ENCODE peak calls at places on chromosomes 16 and 17, in four cellular contexts. Q, W, X and R are unnamed samples.

GRCh38 chr17:72614871-72615626 is 477.4 kb downstream of the SLC39A11 start:
- DNase-seq in W (no peak), Q (no peak), X (peak), R (peak)

GRCh38 chr16:19898924-19899604 is 14.4 kb upstream of the GPRC5B start:
- DNase-seq in Q (peak), X (peak), W (peak), R (no peak)

GRCh38 chr17:75827291-75828050 is 16.7 kb downstream of the UNC13D start:
- DNase-seq in X (peak), Q (peak), W (peak), R (no peak)

GRCh38 chr16:82888616-82889015 is 261.8 kb downstream of the CDH13 start:
- DNase-seq in X (no peak), W (no peak), Q (no peak), R (peak)

GRCh38 chr17:69762359-69762758 is 312.7 kb upstream of the KCNJ16 start:
- DNase-seq in X (no peak), W (no peak), Q (no peak), R (no peak)

GRCh38 chr17:72295916-72296315 is 175.1 kb downstream of the SOX9 start:
- DNase-seq in Q (no peak), X (no peak), W (no peak), R (no peak)

GRCh38 chr16:80948886-80949502 is 57.7 kb downstream of the CMC2 start:
- DNase-seq in Q (peak), X (peak), W (peak), R (no peak)

GRCh38 chr16:12078405-12079245 is 102.1 kb downstream of the SNX29 start:
- DNase-seq in Q (no peak), X (no peak), W (no peak), R (no peak)

GRCh38 chr17:29645516-29646051 is 22.9 kb upstream of the CORO6 start:
- DNase-seq in Q (no peak), W (no peak), X (peak), R (peak)

GRCh38 chr16:70804153-70804728 is 3.3 kb upstream of the VAC14 start:
- DNase-seq in X (no peak), Q (no peak), W (no peak), R (peak)

GRCh38 chr16:85569615-85570212 is 43.4 kb upstream of the GSE1 start:
- DNase-seq in X (peak), Q (peak), W (no peak), R (no peak)

GRCh38 chr17:82046903-82047302 is 4.7 kb downstream of the RFNG start:
- DNase-seq in Q (no peak), W (no peak), X (no peak), R (no peak)

GRCh38 chr16:50442221-50442620 is 73.4 kb upstream of the BRD7 start:
- DNase-seq in W (no peak), Q (no peak), X (no peak), R (no peak)

GRCh38 chr16:30585400-30586191 is at the start of gene ZNF785:
- DNase-seq in Q (peak), X (peak), W (peak), R (peak)

GRCh38 chr16:2148714-2149629 is 547 bp downstream of the RAB26 start:
- DNase-seq in Q (peak), X (peak), W (no peak), R (no peak)

GRCh38 chr16:64089697-64090096 is 1032.2 kb downstream of the CDH11 start:
- DNase-seq in X (no peak), Q (no peak), W (peak), R (no peak)

GRCh38 chr17:9233271-9233599 is 211.9 kb downstream of the NTN1 start:
- DNase-seq in W (no peak), X (no peak), Q (no peak), R (no peak)

GRCh38 chr17:76265624-76266243 is 586 bp downstream of the UBALD2 start:
- DNase-seq in Q (no peak), W (peak), X (peak), R (no peak)

GRCh38 chr17:77185137-77185536 is 44.4 kb downstream of the SEC14L1 start:
- DNase-seq in Q (no peak), X (no peak), W (no peak), R (no peak)

GRCh38 chr16:19524356-19524865 is 669 bp downstream of the CCP110 start:
- DNase-seq in Q (no peak), W (no peak), X (no peak), R (no peak)

GRCh38 chr17:49851387-49852291 is 3.8 kb upstream of the TAC4 start:
- DNase-seq in W (peak), X (peak), Q (peak), R (no peak)

GRCh38 chr17:596287-596686 is 118.4 kb downstream of the VPS53 start:
- DNase-seq in X (no peak), W (no peak), Q (no peak), R (no peak)

GRCh38 chr17:13940858-13941665 is 128.2 kb upstream of the COX10 start:
- DNase-seq in Q (no peak), X (no peak), W (no peak), R (no peak)

GRCh38 chr16:67236551-67237395 is 9.8 kb downstream of the TMEM208 start:
- DNase-seq in X (no peak), W (peak), Q (peak), R (no peak)

GRCh38 chr16:3369073-3369472 is 13.4 kb downstream of the OR2C1 start:
- DNase-seq in X (no peak), Q (no peak), W (no peak), R (no peak)
- TF ChIP-seq CTCF in X (no peak), Q (no peak), W (no peak), R (no peak)

DNA sequence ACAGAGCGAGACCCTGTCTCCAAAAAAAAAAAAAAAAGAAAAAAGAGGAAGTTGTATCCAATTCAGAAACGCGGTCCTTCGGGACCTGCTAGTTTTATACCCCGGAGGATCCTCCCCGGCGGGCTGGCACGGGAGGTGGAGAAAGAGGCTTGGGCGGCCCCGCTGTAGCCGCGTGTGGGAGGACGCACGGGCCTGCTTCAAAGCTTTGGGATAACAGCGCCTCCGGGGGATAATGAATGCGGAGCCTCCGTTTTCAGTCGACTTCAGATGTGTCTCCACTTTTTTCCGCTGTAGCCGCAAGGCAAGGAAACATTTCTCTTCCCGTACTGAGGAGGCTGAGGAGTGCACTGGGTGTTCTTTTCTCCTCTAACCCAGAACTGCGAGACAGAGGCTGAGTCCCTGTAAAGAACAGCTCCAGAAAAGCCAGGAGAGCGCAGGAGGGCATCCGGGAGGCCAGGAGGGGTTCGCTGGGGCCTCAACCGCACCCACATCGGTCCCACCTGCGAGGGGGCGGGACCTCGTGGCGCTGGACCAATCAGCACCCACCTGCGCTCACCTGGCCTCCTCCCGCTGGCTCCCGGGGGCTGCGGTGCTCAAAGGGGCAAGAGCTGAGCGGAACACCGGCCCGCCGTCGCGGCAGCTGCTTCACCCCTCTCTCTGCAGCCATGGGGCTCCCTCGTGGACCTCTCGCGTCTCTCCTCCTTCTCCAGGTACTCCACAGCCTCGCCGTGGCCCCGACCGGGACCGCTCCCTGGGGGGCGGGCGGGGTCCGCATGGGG is at the start of gene CDH3:
- DNase-seq in Q (no peak), X (peak), W (peak), R (no peak)
- TF ChIP-seq CTCF in Q (no peak), X (no peak), W (no peak), R (no peak)

GRCh38 chr16:57739756-57740422 is 4.3 kb downstream of the KATNB1 start:
- DNase-seq in W (no peak), Q (no peak), X (no peak), R (no peak)
- TF ChIP-seq CTCF in W (no peak), Q (no peak), X (no peak), R (no peak)

DNA sequence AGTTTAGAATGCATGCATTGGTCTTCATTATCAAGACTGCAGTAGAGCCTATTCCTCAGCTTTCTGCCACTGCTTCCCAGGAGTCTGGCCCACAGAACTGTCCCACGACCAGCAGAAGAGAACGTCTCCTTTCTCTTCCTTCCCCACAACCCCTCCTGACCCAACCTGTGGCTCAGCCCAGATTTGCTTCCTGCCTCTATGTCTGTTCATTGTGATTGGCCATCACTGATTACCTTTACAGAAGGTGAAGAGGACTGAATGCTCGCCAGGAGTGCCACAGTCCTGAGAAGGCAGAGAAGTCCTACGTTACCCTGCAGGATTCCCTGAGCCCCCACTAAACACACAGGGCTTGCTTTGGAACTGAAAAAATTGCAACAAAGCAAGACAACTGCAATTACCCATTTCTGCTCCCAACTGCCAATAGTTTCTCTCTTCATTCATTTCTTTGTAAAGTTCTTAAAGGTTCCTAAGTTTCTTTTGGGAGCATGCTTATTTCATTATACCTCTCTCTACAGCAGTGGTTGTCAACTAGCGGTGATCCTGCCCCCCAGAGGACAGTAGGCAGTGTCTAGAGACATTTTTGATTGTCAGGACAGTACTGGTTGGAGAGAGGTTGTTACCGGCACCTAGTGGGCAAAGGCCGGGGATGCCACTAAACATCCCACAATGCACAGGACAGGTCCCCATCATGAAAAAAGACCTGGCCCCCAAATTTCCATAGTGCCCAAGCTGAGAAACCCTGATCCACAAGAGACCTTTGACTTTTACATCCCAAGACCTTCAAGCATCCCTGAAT is 4.5 kb upstream of the NAT9 start:
- DNase-seq in W (peak), Q (no peak), X (no peak), R (no peak)
- TF ChIP-seq CTCF in W (no peak), Q (peak), X (no peak), R (peak)

GRCh38 chr17:39687546-39688474 is at the start of gene PGAP3:
- DNase-seq in Q (peak), W (peak), X (peak), R (peak)
- TF ChIP-seq CTCF in Q (no peak), W (no peak), X (no peak), R (no peak)

GRCh38 chr16:3762080-3762750 is 44.9 kb upstream of the TRAP1 start:
- DNase-seq in W (no peak), Q (no peak), X (no peak), R (no peak)

GRCh38 chr16:3767333-3767977 is 50.1 kb upstream of the TRAP1 start:
- DNase-seq in Q (no peak), W (no peak), X (no peak), R (no peak)

GRCh38 chr16:3761375-3762079 is 44.2 kb upstream of the TRAP1 start:
- DNase-seq in Q (no peak), W (no peak), X (no peak), R (no peak)

GRCh38 chr16:3766177-3766576 is 48.9 kb upstream of the TRAP1 start:
- DNase-seq in X (no peak), Q (no peak), W (no peak), R (no peak)

GRCh38 chr16:3764409-3764808 is 47.1 kb upstream of the TRAP1 start:
- DNase-seq in Q (no peak), X (no peak), W (no peak), R (no peak)
- TF ChIP-seq CTCF in Q (no peak), X (no peak), W (no peak), R (no peak)

GRCh38 chr16:16805809-16806208 is 426.9 kb downstream of the NPIPA7 start:
- DNase-seq in W (no peak), X (no peak), Q (no peak), R (no peak)
- TF ChIP-seq CTCF in W (no peak), X (no peak), Q (no peak), R (no peak)

GRCh38 chr16:90031186-90031930 is 12.1 kb upstream of the DBNDD1 start:
- DNase-seq in W (no peak), X (no peak), Q (no peak), R (no peak)
- TF ChIP-seq CTCF in W (no peak), X (no peak), Q (no peak), R (no peak)